ENCODE peak calls at places on chromosomes 12 and 14, in ten cellular contexts. E, H, V, G, B, A, R, Y, O and I are unnamed samples.

GRCh38 chr12:34595749-34596733 is 573.7 kb downstream of the ALG10 start:
- DNase-seq in E (peak), R (no peak), H (no peak), Y (no peak), V (no peak), O (peak), G (peak), B (no peak), A (no peak), I (no peak)

GRCh38 chr12:47868552-47869031 is 36.2 kb downstream of the VDR start:
- DNase-seq in A (no peak), E (no peak), B (no peak), Y (no peak), O (no peak), V (no peak), R (no peak), H (no peak), G (no peak), I (no peak)

GRCh38 chr14:82720431-82720830 is 1186.8 kb upstream of the SEL1L start:
- DNase-seq in B (no peak), R (no peak), H (no peak), G (no peak), Y (no peak), E (no peak), O (no peak), V (no peak), A (no peak), I (no peak)

GRCh38 chr14:49545071-49545470 is 41.1 kb downstream of the RPS29 start:
- DNase-seq in B (no peak), A (no peak), H (no peak), G (no peak), V (no peak), O (no peak), Y (no peak), E (no peak), R (no peak), I (no peak)

GRCh38 chr12:57893460-57894353 is 47.2 kb upstream of the CTDSP2 start:
- DNase-seq in Y (peak), H (no peak), A (no peak), O (peak), R (peak), V (no peak), E (peak), G (no peak), B (peak), I (peak)

GRCh38 chr12:99334737-99335136 is 312.8 kb upstream of the GARIN6 start:
- DNase-seq in B (no peak), A (no peak), E (no peak), O (no peak), R (no peak), V (peak), G (no peak), Y (no peak), H (no peak), I (no peak)

GRCh38 chr14:105088812-105089745 is 23.8 kb upstream of the GPR132 start:
- DNase-seq in G (no peak), O (peak), B (no peak), R (no peak), V (no peak), Y (no peak), E (no peak), A (no peak), H (no peak), I (no peak)

GRCh38 chr14:35492569-35493014 is 41.4 kb upstream of the INSM2 start:
- DNase-seq in V (no peak), A (no peak), Y (no peak), G (no peak), O (no peak), R (no peak), E (no peak), H (no peak), B (no peak), I (no peak)

GRCh38 chr12:21526721-21527345 is 737 bp downstream of the SPX start:
- DNase-seq in O (no peak), H (no peak), E (no peak), G (no peak), A (no peak), B (no peak), Y (peak), V (peak), R (no peak), I (peak)

GRCh38 chr12:4855121-4855924 is 54.4 kb upstream of the KCNA1 start:
- DNase-seq in G (peak), R (no peak), O (peak), A (no peak), B (peak), H (peak), V (peak), E (peak), Y (peak), I (peak)

GRCh38 chr12:93317227-93317626 is 60.5 kb upstream of the NUDT4 start:
- DNase-seq in B (no peak), O (no peak), R (no peak), A (no peak), Y (peak), H (no peak), G (no peak), E (no peak), V (no peak), I (no peak)

GRCh38 chr12:100566887-100567637 is 6.4 kb upstream of the GAS2L3 start:
- DNase-seq in G (no peak), B (no peak), V (no peak), Y (peak), O (peak), H (no peak), E (no peak), A (no peak), R (no peak), I (no peak)

GRCh38 chr12:89707623-89707991 is 1.0 kb downstream of the ATP2B1 start:
- DNase-seq in R (peak), A (no peak), H (peak), O (peak), E (peak), G (no peak), V (no peak), B (peak), Y (no peak), I (peak)

GRCh38 chr12:122996621-122997342 is 16.3 kb downstream of the ARL6IP4 start:
- DNase-seq in E (no peak), B (no peak), G (peak), V (no peak), H (no peak), Y (no peak), R (no peak), O (no peak), A (no peak), I (no peak)

GRCh38 chr14:68794856-68795601 is 2.2 kb upstream of the ZFP36L1 start:
- DNase-seq in R (no peak), O (peak), B (no peak), G (peak), Y (peak), H (peak), V (no peak), A (peak), E (peak), I (peak)

GRCh38 chr14:92553456-92553855 is 39.9 kb downstream of the RIN3 start:
- DNase-seq in E (no peak), R (no peak), A (no peak), Y (no peak), V (no peak), B (no peak), O (peak), H (no peak), G (no peak), I (peak)

GRCh38 chr12:67145692-67146091 is 123.5 kb upstream of the CAND1 start:
- DNase-seq in R (no peak), E (no peak), A (no peak), O (no peak), V (no peak), G (no peak), B (no peak), Y (peak), H (no peak), I (no peak)

GRCh38 chr14:69980457-69981414 is 101.5 kb downstream of the SMOC1 start:
- DNase-seq in R (no peak), Y (peak), V (peak), E (no peak), B (no peak), G (no peak), H (no peak), O (no peak), A (no peak), I (no peak)

GRCh38 chr12:107594995-107595394 is 90.6 kb upstream of the PWP1 start:
- DNase-seq in G (no peak), V (no peak), O (no peak), R (no peak), B (no peak), E (no peak), H (no peak), A (no peak), Y (peak), I (no peak)

GRCh38 chr12:64082866-64083268 is 139.2 kb downstream of the KICS2 start:
- DNase-seq in B (no peak), E (peak), R (no peak), H (no peak), G (no peak), V (peak), O (no peak), A (no peak), Y (no peak), I (no peak)

GRCh38 chr12:52246720-52247621 is 13.9 kb downstream of the KRT7 start:
- DNase-seq in G (no peak), R (no peak), H (no peak), E (no peak), V (no peak), B (no peak), Y (no peak), O (no peak), A (no peak), I (no peak)

GRCh38 chr12:109759595-109759994 is 46.0 kb downstream of the FAM222A start:
- DNase-seq in G (no peak), A (no peak), Y (no peak), E (no peak), V (no peak), R (peak), O (no peak), B (no peak), H (no peak), I (no peak)

GRCh38 chr12:42794811-42795210 is 205.3 kb upstream of the PRICKLE1 start:
- DNase-seq in E (no peak), R (no peak), H (no peak), G (no peak), V (no peak), O (no peak), B (no peak), A (no peak), Y (peak), I (no peak)

GRCh38 chr12:49870501-49871262 is 27.8 kb upstream of the BCDIN3D start:
- DNase-seq in Y (no peak), A (no peak), G (no peak), R (no peak), E (no peak), B (no peak), H (no peak), V (no peak), O (no peak), I (no peak)

GRCh38 chr14:34933301-34933700 is 49.5 kb upstream of the SRP54 start:
- DNase-seq in G (no peak), O (no peak), V (no peak), Y (no peak), E (no peak), A (no peak), H (no peak), R (no peak), B (no peak), I (no peak)

GRCh38 chr12:110798461-110798860 is 48.3 kb upstream of the CCDC63 start:
- DNase-seq in R (no peak), B (no peak), H (no peak), A (no peak), Y (no peak), V (no peak), E (no peak), O (no peak), G (no peak), I (no peak)

GRCh38 chr12:132363661-132364347 is 34.4 kb upstream of the GALNT9 start:
- DNase-seq in A (no peak), H (no peak), V (no peak), R (no peak), G (peak), E (no peak), Y (no peak), O (no peak), B (no peak), I (no peak)